ENCODE peak calls at places on chromosomes 6 and 20, in five cellular contexts. K is astrocyte, R is pancreas, U is AG10803, V is AG04450. C is an unnamed sample.

GRCh38 chr6:168865-169455 is 123.3 kb upstream of the DUSP22 start:
- DNase-seq in K (peak), R (no peak), U (peak), V (no peak), C (peak)

GRCh38 chr6:151317206-151317994 is 74.0 kb downstream of the ZBTB2 start:
- DNase-seq in K (peak), R (no peak), U (peak), V (no peak), C (peak)

GRCh38 chr6:27617700-27618689 is 145.1 kb upstream of the ZNF184 start:
- DNase-seq in K (peak), R (no peak), U (peak), V (no peak), C (no peak)

GRCh38 chr20:31967830-31968249 is at the start of gene XKR7:
- DNase-seq in K (no peak), R (no peak), U (no peak), V (no peak), C (no peak)

GRCh38 chr6:47188588-47189021 is 121.1 kb downstream of the TNFRSF21 start:
- DNase-seq in K (peak), R (no peak), U (peak), V (no peak), C (no peak)

GRCh38 chr20:60862601-60863000 is 389.5 kb upstream of the CDH4 start:
- DNase-seq in K (no peak), R (no peak), U (no peak), V (no peak), C (no peak)

GRCh38 chr20:62831854-62832211 is 15.0 kb downstream of the COL9A3 start:
- DNase-seq in K (no peak), R (no peak), U (no peak), V (no peak), C (no peak)

GRCh38 chr20:45176526-45176925 is 1.8 kb downstream of the PI3 start:
- DNase-seq in K (no peak), R (no peak), U (no peak), V (no peak), C (no peak)

GRCh38 chr20:33653900-33654596 is 8.1 kb upstream of the C20orf144 start:
- DNase-seq in K (no peak), R (peak), U (no peak), V (no peak), C (no peak)

GRCh38 chr6:4351857-4352669 is 216.7 kb upstream of the ECI2 start:
- DNase-seq in K (peak), R (peak), U (peak), V (peak), C (peak)

GRCh38 chr6:15962449-15962764 is 166.5 kb upstream of the MYLIP start:
- DNase-seq in K (peak), R (no peak), U (peak), V (no peak), C (peak)

GRCh38 chr20:56607061-56607704 is 21.9 kb upstream of the TFAP2C start:
- DNase-seq in K (no peak), R (no peak), U (no peak), V (no peak), C (no peak)

DNA sequence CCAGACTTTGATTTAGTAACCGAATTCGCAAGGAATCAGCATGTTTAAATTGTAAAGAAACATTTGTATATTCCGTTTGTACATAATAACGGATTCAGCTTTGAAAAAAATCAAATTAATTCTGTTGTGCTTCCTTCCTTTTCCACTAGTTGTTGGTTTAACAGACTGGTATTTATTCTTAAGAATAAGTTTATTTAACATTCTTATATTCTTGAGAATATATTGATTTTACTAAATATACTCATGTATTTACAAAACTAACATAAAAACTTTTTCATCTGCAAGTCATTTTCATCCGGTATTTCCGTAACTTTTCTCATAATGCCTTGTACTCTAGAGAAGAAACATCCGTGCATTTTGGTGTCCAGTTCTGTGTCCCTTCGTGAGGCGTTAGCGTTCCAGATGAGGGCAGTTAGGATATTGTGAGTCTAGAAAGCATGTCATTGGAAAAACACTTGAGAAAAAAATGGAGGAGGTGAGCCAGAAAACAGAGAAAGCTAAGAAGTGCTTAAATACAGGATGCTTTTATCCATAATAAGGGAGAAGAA is 1.6 kb downstream of the WRNIP1 start:
- DNase-seq in K (no peak), R (no peak), U (peak), V (no peak), C (no peak)
- TF ChIP-seq CTCF in K (no peak), R (no peak), U (peak), V (no peak), C (peak)

GRCh38 chr6:113276631-113277030 is 580.5 kb upstream of the MARCKS start:
- DNase-seq in K (no peak), R (no peak), U (no peak), V (no peak), C (no peak)
- TF ChIP-seq CTCF in K (no peak), R (no peak), U (no peak), V (no peak), C (no peak)

GRCh38 chr6:88891135-88891845 is 72.1 kb downstream of the RNGTT start:
- DNase-seq in K (peak), R (no peak), U (no peak), V (no peak), C (no peak)
- TF ChIP-seq CTCF in K (no peak), R (no peak), U (no peak), V (no peak), C (no peak)

GRCh38 chr20:41183831-41184230 is 46.5 kb downstream of the PLCG1 start:
- DNase-seq in K (no peak), R (no peak), U (no peak), V (no peak), C (no peak)

GRCh38 chr20:41187668-41188067 is 50.3 kb downstream of the PLCG1 start:
- DNase-seq in K (no peak), R (no peak), U (no peak), V (no peak), C (no peak)

GRCh38 chr20:41183391-41183790 is 46.0 kb downstream of the PLCG1 start:
- DNase-seq in K (no peak), R (no peak), U (no peak), V (no peak), C (no peak)

GRCh38 chr20:41182296-41183212 is 45.2 kb downstream of the PLCG1 start:
- DNase-seq in K (no peak), R (no peak), U (no peak), V (no peak), C (no peak)

DNA sequence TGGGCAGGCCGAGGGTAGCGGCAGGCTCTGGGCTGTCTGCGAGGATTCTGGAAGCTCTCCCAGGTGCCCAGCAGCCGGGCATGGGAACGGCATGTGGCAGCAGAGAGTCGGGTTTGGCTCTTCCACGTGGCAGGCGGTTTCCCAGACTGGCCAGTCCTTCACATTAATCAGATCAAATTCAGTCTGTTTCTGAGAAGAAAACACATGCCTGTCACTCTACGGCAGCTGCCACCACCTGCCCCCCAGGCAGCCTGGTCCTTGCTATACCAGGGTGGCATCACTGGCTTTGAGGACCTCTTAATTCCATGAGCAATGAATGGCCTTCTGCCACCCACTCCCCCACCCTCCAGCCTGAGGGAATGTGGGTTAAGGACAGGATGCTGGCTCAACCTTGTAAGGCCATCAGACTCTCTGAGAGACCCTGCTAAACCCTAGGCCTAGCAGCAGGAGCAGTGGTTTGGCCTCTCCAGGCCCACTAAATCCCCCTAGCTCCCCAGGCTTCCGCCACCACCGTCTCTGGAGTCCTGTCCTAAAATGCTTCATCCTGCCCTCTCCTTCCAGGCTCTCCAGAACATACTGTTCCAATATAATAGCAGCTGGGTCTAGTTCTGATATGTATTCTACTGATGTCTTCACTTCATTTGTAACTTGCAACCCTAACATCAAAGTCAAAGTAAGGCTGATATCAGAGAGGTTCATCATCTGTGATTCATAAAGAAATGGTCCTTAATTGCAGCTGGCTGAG is 47.8 kb downstream of the PLCG1 start:
- DNase-seq in K (no peak), R (no peak), U (no peak), V (no peak), C (no peak)
- TF ChIP-seq CTCF in K (no peak), R (no peak), U (no peak), V (no peak), C (no peak)

GRCh38 chr6:52423971-52424381 is 3.8 kb downstream of the EFHC1 start:
- DNase-seq in K (peak), R (no peak), U (peak), V (peak), C (peak)
- TF ChIP-seq CTCF in K (no peak), R (no peak), U (no peak), V (no peak), C (no peak)

GRCh38 chr6:36272234-36272633 is 2.4 kb downstream of the PNPLA1 start:
- DNase-seq in K (no peak), R (no peak), U (no peak), V (no peak), C (no peak)

GRCh38 chr6:36267731-36268477 is 2.0 kb upstream of the PNPLA1 start:
- DNase-seq in K (no peak), R (no peak), U (no peak), V (no peak), C (no peak)

GRCh38 chr6:36268478-36269248 is 1.2 kb upstream of the PNPLA1 start:
- DNase-seq in K (peak), R (no peak), U (peak), V (no peak), C (no peak)

GRCh38 chr6:36266913-36267644 is 2.8 kb upstream of the PNPLA1 start:
- DNase-seq in K (no peak), R (no peak), U (no peak), V (no peak), C (no peak)

GRCh38 chr6:36269834-36270705 is at the start of gene PNPLA1:
- DNase-seq in K (no peak), R (no peak), U (no peak), V (no peak), C (no peak)
- TF ChIP-seq CTCF in K (no peak), R (no peak), U (no peak), V (no peak), C (no peak)

GRCh38 chr6:131920656-131921055 is 30.5 kb downstream of the CCN2 start:
- DNase-seq in K (no peak), R (no peak), U (no peak), V (no peak), C (no peak)

GRCh38 chr6:131918650-131919355 is 32.4 kb downstream of the CCN2 start:
- DNase-seq in K (no peak), R (no peak), U (no peak), V (no peak), C (no peak)

GRCh38 chr6:131916847-131917246 is 34.3 kb downstream of the CCN2 start:
- DNase-seq in K (peak), R (no peak), U (peak), V (no peak), C (no peak)

GRCh38 chr6:131917318-131917717 is 33.9 kb downstream of the CCN2 start:
- DNase-seq in K (peak), R (no peak), U (peak), V (no peak), C (no peak)

GRCh38 chr6:131917763-131918649 is 33.2 kb downstream of the CCN2 start:
- DNase-seq in K (no peak), R (no peak), U (no peak), V (no peak), C (no peak)
- TF ChIP-seq CTCF in K (no peak), R (no peak), U (no peak), V (no peak), C (no peak)

GRCh38 chr6:56767892-56768531 is 125.3 kb upstream of the DST start:
- DNase-seq in K (peak), R (no peak), U (no peak), V (no peak), C (no peak)
- TF ChIP-seq CTCF in K (no peak), R (no peak), U (peak), V (peak), C (peak)